ENCODE peak calls at places on chromosome 13, in ten cellular contexts. One of them, this sample, is unnamed.
A peak's percentile ranks its signal among the peaks of the same experiment; 100 is the strongest.

GRCh38 chr13:110712081-110712848 is 1.2 kb upstream of the ING1 start:
- DNase-seq in colonic mucosa: peak; percentile 86
- DNase-seq in endothelial cell of umbilical vein: peak; percentile 82
- DNase-seq in H9: peak; percentile 86
- DNase-seq in ovary: peak; percentile 84
- DNase-seq in CD8-positive, alpha-beta memory T cell: peak; percentile 86
- DNase-seq in effector memory CD4-positive, alpha-beta T cell: peak; percentile 83
- DNase-seq in endodermal cell: peak; percentile 94
- DNase-seq in OCI-LY7: peak; percentile 88
- DNase-seq in dorsolateral prefrontal cortex: peak; percentile 74
- DNase-seq in this sample: no peak

GRCh38 chr13:94063096-94063495 is 416.4 kb downstream of the DCT start:
- DNase-seq in colonic mucosa: no peak
- DNase-seq in endothelial cell of umbilical vein: no peak
- DNase-seq in H9: no peak
- DNase-seq in ovary: no peak
- DNase-seq in CD8-positive, alpha-beta memory T cell: no peak
- DNase-seq in effector memory CD4-positive, alpha-beta T cell: no peak
- DNase-seq in endodermal cell: no peak
- DNase-seq in OCI-LY7: no peak
- DNase-seq in dorsolateral prefrontal cortex: no peak
- DNase-seq in this sample: no peak

GRCh38 chr13:42762251-42762650 is 19.1 kb upstream of the FAM216B start:
- DNase-seq in colonic mucosa: no peak
- DNase-seq in endothelial cell of umbilical vein: no peak
- DNase-seq in H9: no peak
- DNase-seq in ovary: no peak
- DNase-seq in CD8-positive, alpha-beta memory T cell: no peak
- DNase-seq in effector memory CD4-positive, alpha-beta T cell: no peak
- DNase-seq in endodermal cell: no peak
- DNase-seq in OCI-LY7: no peak
- DNase-seq in dorsolateral prefrontal cortex: no peak
- DNase-seq in this sample: peak; percentile 58

GRCh38 chr13:62210951-62211350 is 795.3 kb upstream of the PCDH20 start:
- DNase-seq in colonic mucosa: no peak
- DNase-seq in endothelial cell of umbilical vein: no peak
- DNase-seq in H9: no peak
- DNase-seq in ovary: no peak
- DNase-seq in CD8-positive, alpha-beta memory T cell: no peak
- DNase-seq in effector memory CD4-positive, alpha-beta T cell: no peak
- DNase-seq in endodermal cell: no peak
- DNase-seq in OCI-LY7: no peak
- DNase-seq in dorsolateral prefrontal cortex: no peak
- DNase-seq in this sample: no peak

GRCh38 chr13:99383511-99383921 is 76.3 kb upstream of the GPR183 start:
- DNase-seq in colonic mucosa: no peak
- DNase-seq in endothelial cell of umbilical vein: no peak
- DNase-seq in H9: peak; percentile 31
- DNase-seq in ovary: no peak
- DNase-seq in CD8-positive, alpha-beta memory T cell: no peak
- DNase-seq in effector memory CD4-positive, alpha-beta T cell: no peak
- DNase-seq in endodermal cell: peak; percentile 52
- DNase-seq in OCI-LY7: no peak
- DNase-seq in dorsolateral prefrontal cortex: no peak
- DNase-seq in this sample: no peak

GRCh38 chr13:109989155-109989554 is 202.8 kb upstream of the IRS2 start:
- DNase-seq in colonic mucosa: no peak
- DNase-seq in endothelial cell of umbilical vein: no peak
- DNase-seq in H9: no peak
- DNase-seq in ovary: no peak
- DNase-seq in CD8-positive, alpha-beta memory T cell: no peak
- DNase-seq in effector memory CD4-positive, alpha-beta T cell: no peak
- DNase-seq in endodermal cell: peak; percentile 11
- DNase-seq in OCI-LY7: no peak
- DNase-seq in dorsolateral prefrontal cortex: no peak
- DNase-seq in this sample: no peak

GRCh38 chr13:39777527-39778061 is 122.1 kb downstream of the COG6 start:
- DNase-seq in colonic mucosa: no peak
- DNase-seq in endothelial cell of umbilical vein: peak; percentile 88
- DNase-seq in H9: no peak
- DNase-seq in ovary: no peak
- DNase-seq in CD8-positive, alpha-beta memory T cell: no peak
- DNase-seq in effector memory CD4-positive, alpha-beta T cell: no peak
- DNase-seq in endodermal cell: peak; percentile 59
- DNase-seq in OCI-LY7: peak; percentile 57
- DNase-seq in dorsolateral prefrontal cortex: no peak
- DNase-seq in this sample: peak; percentile 83

GRCh38 chr13:110415669-110416068 is 108.6 kb downstream of the COL4A2 start:
- DNase-seq in colonic mucosa: peak; percentile 19
- DNase-seq in endothelial cell of umbilical vein: no peak
- DNase-seq in H9: peak; percentile 61
- DNase-seq in ovary: no peak
- DNase-seq in CD8-positive, alpha-beta memory T cell: no peak
- DNase-seq in effector memory CD4-positive, alpha-beta T cell: no peak
- DNase-seq in endodermal cell: peak; percentile 80
- DNase-seq in OCI-LY7: no peak
- DNase-seq in dorsolateral prefrontal cortex: no peak
- DNase-seq in this sample: peak; percentile 62

DNA sequence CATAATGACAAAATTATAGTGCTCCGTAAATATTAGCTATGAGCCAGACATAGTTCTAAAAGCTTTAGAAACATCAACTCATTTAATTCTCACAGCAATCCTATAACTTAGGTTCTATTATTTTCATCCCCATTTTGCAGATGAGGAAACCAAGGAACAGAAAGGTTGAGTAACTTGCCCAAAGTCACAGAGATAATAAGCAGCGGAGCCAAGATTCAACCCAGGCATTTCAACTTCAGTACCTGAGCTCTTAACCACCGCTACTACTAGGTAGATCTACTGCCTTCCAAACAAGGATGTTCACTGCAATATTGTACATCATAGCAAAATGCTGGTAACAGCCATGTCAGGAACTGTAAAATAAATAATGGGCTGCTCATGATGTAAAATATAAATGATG is 39.9 kb downstream of the ELF1 start:
- DNase-seq in colonic mucosa: no peak
- DNase-seq in endothelial cell of umbilical vein: peak; percentile 13
- DNase-seq in H9: no peak
- DNase-seq in ovary: no peak
- DNase-seq in CD8-positive, alpha-beta memory T cell: no peak
- DNase-seq in effector memory CD4-positive, alpha-beta T cell: no peak
- DNase-seq in endodermal cell: no peak
- DNase-seq in OCI-LY7: peak; percentile 50
- DNase-seq in dorsolateral prefrontal cortex: no peak
- DNase-seq in this sample: no peak
- H3K27ac ChIP-seq in colonic mucosa: no peak overlapping the region
- H3K27ac ChIP-seq in endothelial cell of umbilical vein: no peak overlapping the region
- H3K27ac ChIP-seq in H9: no peak overlapping the region
- H3K27ac ChIP-seq in ovary: no peak overlapping the region
- H3K27ac ChIP-seq in CD8-positive, alpha-beta memory T cell: no peak overlapping the region
- H3K27ac ChIP-seq in effector memory CD4-positive, alpha-beta T cell: peak overlapping the region; percentile 87
- H3K27ac ChIP-seq in endodermal cell: no peak overlapping the region
- H3K27ac ChIP-seq in OCI-LY7: peak overlapping the region; percentile 89
- H3K27ac ChIP-seq in dorsolateral prefrontal cortex: no peak overlapping the region
- H3K27ac ChIP-seq in this sample: no peak overlapping the region

GRCh38 chr13:113548171-113548641 is 36.3 kb upstream of the TFDP1 start:
- DNase-seq in colonic mucosa: peak; percentile 15
- DNase-seq in endothelial cell of umbilical vein: no peak
- DNase-seq in H9: peak; percentile 19
- DNase-seq in ovary: no peak
- DNase-seq in CD8-positive, alpha-beta memory T cell: no peak
- DNase-seq in effector memory CD4-positive, alpha-beta T cell: no peak
- DNase-seq in endodermal cell: peak; percentile 43
- DNase-seq in OCI-LY7: no peak
- DNase-seq in dorsolateral prefrontal cortex: no peak
- DNase-seq in this sample: no peak

GRCh38 chr13:113548778-113549621 is 35.6 kb upstream of the TFDP1 start:
- DNase-seq in colonic mucosa: peak; percentile 14
- DNase-seq in endothelial cell of umbilical vein: no peak
- DNase-seq in H9: no peak
- DNase-seq in ovary: no peak
- DNase-seq in CD8-positive, alpha-beta memory T cell: no peak
- DNase-seq in effector memory CD4-positive, alpha-beta T cell: no peak
- DNase-seq in endodermal cell: peak; percentile 47
- DNase-seq in OCI-LY7: no peak
- DNase-seq in dorsolateral prefrontal cortex: no peak
- DNase-seq in this sample: no peak

GRCh38 chr13:113546571-113547247 is 37.8 kb upstream of the TFDP1 start:
- DNase-seq in colonic mucosa: no peak
- DNase-seq in endothelial cell of umbilical vein: peak; percentile 73
- DNase-seq in H9: no peak
- DNase-seq in ovary: no peak
- DNase-seq in CD8-positive, alpha-beta memory T cell: no peak
- DNase-seq in effector memory CD4-positive, alpha-beta T cell: no peak
- DNase-seq in endodermal cell: no peak
- DNase-seq in OCI-LY7: no peak
- DNase-seq in dorsolateral prefrontal cortex: no peak
- DNase-seq in this sample: no peak

GRCh38 chr13:113545931-113546516 is 38.5 kb upstream of the TFDP1 start:
- DNase-seq in colonic mucosa: no peak
- DNase-seq in endothelial cell of umbilical vein: peak; percentile 26
- DNase-seq in H9: peak; percentile 19
- DNase-seq in ovary: no peak
- DNase-seq in CD8-positive, alpha-beta memory T cell: no peak
- DNase-seq in effector memory CD4-positive, alpha-beta T cell: no peak
- DNase-seq in endodermal cell: no peak
- DNase-seq in OCI-LY7: no peak
- DNase-seq in dorsolateral prefrontal cortex: no peak
- DNase-seq in this sample: no peak

DNA sequence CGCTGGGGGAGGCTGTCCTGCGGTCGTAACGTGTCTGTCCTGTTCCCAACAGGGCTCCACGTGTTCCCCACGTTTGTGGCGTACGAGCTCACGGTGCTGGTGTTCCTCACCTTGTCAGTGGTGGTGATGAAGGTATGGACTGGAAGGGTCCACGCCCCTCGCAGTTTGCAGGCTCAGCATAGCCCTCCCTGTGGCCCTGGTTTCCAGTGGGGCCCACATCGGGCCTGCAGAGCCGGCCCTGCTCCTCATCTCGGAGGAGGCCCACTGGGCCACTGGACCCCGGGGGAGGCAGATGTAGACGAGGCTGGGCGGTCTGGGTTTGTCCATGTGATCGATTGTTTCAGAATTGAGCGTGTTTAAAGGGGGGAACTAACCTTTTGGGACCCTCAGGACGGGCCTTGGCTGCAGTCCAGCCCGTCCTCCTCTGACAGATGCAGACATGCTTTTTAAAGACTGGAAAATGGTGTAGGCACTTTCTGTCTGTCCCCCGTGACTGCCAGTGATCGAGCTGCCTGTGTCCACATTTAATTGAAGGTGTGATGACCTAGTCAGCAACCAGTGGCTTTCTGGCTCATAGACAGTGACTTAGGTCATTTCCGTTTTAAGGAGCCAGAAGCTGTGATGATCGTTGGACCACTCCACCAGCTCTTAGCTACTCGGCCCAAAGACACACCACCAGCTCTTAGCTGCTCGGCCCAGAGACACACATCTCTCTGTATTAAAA is 37.1 kb upstream of the TFDP1 start:
- DNase-seq in colonic mucosa: peak; percentile 16
- DNase-seq in endothelial cell of umbilical vein: peak; percentile 21
- DNase-seq in H9: no peak
- DNase-seq in ovary: no peak
- DNase-seq in CD8-positive, alpha-beta memory T cell: no peak
- DNase-seq in effector memory CD4-positive, alpha-beta T cell: no peak
- DNase-seq in endodermal cell: peak; percentile 22
- DNase-seq in OCI-LY7: no peak
- DNase-seq in dorsolateral prefrontal cortex: no peak
- DNase-seq in this sample: no peak
- H3K27ac ChIP-seq in colonic mucosa: no peak overlapping the region
- H3K27ac ChIP-seq in endothelial cell of umbilical vein: peak overlapping the region; percentile 78
- H3K27ac ChIP-seq in H9: no peak overlapping the region
- H3K27ac ChIP-seq in ovary: no peak overlapping the region
- H3K27ac ChIP-seq in CD8-positive, alpha-beta memory T cell: no peak overlapping the region
- H3K27ac ChIP-seq in effector memory CD4-positive, alpha-beta T cell: no peak overlapping the region
- H3K27ac ChIP-seq in endodermal cell: no peak overlapping the region
- H3K27ac ChIP-seq in OCI-LY7: no peak overlapping the region
- H3K27ac ChIP-seq in dorsolateral prefrontal cortex: no peak overlapping the region
- H3K27ac ChIP-seq in this sample: no peak overlapping the region

DNA sequence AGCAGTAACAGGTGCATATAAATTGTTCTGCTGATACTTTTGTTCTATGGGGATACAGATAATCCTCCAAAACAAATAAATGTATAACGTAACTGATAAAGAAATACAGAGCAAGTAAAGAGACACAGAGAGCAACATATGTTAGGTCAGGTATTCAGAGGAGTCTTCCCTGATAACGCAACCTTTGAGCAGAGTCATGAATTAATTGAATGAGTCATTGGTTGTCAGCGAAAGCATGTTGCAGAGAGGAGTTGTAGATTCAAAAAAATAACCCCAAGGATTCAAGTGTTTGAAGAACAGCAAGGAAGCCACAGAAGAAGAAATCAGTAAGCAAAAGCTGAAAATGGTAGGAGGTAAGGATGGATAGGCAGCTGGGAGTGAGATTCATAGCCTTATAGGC is 245.2 kb downstream of the TBC1D4 start:
- DNase-seq in colonic mucosa: no peak
- DNase-seq in endothelial cell of umbilical vein: no peak
- DNase-seq in H9: no peak
- DNase-seq in ovary: no peak
- DNase-seq in CD8-positive, alpha-beta memory T cell: no peak
- DNase-seq in effector memory CD4-positive, alpha-beta T cell: no peak
- DNase-seq in endodermal cell: no peak
- DNase-seq in OCI-LY7: no peak
- DNase-seq in dorsolateral prefrontal cortex: no peak
- DNase-seq in this sample: no peak
- H3K27ac ChIP-seq in colonic mucosa: no peak overlapping the region
- H3K27ac ChIP-seq in endothelial cell of umbilical vein: no peak overlapping the region
- H3K27ac ChIP-seq in H9: no peak overlapping the region
- H3K27ac ChIP-seq in ovary: no peak overlapping the region
- H3K27ac ChIP-seq in CD8-positive, alpha-beta memory T cell: no peak overlapping the region
- H3K27ac ChIP-seq in effector memory CD4-positive, alpha-beta T cell: no peak overlapping the region
- H3K27ac ChIP-seq in endodermal cell: no peak overlapping the region
- H3K27ac ChIP-seq in OCI-LY7: no peak overlapping the region
- H3K27ac ChIP-seq in dorsolateral prefrontal cortex: no peak overlapping the region
- H3K27ac ChIP-seq in this sample: no peak overlapping the region

GRCh38 chr13:28326081-28326480 is 168.8 kb downstream of the FLT1 start:
- DNase-seq in colonic mucosa: no peak
- DNase-seq in endothelial cell of umbilical vein: no peak
- DNase-seq in H9: no peak
- DNase-seq in ovary: no peak
- DNase-seq in CD8-positive, alpha-beta memory T cell: no peak
- DNase-seq in effector memory CD4-positive, alpha-beta T cell: no peak
- DNase-seq in endodermal cell: no peak
- DNase-seq in OCI-LY7: no peak
- DNase-seq in dorsolateral prefrontal cortex: no peak
- DNase-seq in this sample: no peak

GRCh38 chr13:28325022-28325421 is 169.9 kb downstream of the FLT1 start:
- DNase-seq in colonic mucosa: no peak
- DNase-seq in endothelial cell of umbilical vein: no peak
- DNase-seq in H9: no peak
- DNase-seq in ovary: no peak
- DNase-seq in CD8-positive, alpha-beta memory T cell: no peak
- DNase-seq in effector memory CD4-positive, alpha-beta T cell: no peak
- DNase-seq in endodermal cell: no peak
- DNase-seq in OCI-LY7: no peak
- DNase-seq in dorsolateral prefrontal cortex: no peak
- DNase-seq in this sample: no peak

GRCh38 chr13:28327761-28328607 is 166.9 kb downstream of the FLT1 start:
- DNase-seq in colonic mucosa: no peak
- DNase-seq in endothelial cell of umbilical vein: no peak
- DNase-seq in H9: no peak
- DNase-seq in ovary: no peak
- DNase-seq in CD8-positive, alpha-beta memory T cell: no peak
- DNase-seq in effector memory CD4-positive, alpha-beta T cell: no peak
- DNase-seq in endodermal cell: no peak
- DNase-seq in OCI-LY7: no peak
- DNase-seq in dorsolateral prefrontal cortex: no peak
- DNase-seq in this sample: no peak

GRCh38 chr13:28333204-28333900 is 161.6 kb downstream of the FLT1 start:
- DNase-seq in colonic mucosa: no peak
- DNase-seq in endothelial cell of umbilical vein: peak; percentile 63
- DNase-seq in H9: no peak
- DNase-seq in ovary: no peak
- DNase-seq in CD8-positive, alpha-beta memory T cell: no peak
- DNase-seq in effector memory CD4-positive, alpha-beta T cell: no peak
- DNase-seq in endodermal cell: no peak
- DNase-seq in OCI-LY7: no peak
- DNase-seq in dorsolateral prefrontal cortex: no peak
- DNase-seq in this sample: no peak

DNA sequence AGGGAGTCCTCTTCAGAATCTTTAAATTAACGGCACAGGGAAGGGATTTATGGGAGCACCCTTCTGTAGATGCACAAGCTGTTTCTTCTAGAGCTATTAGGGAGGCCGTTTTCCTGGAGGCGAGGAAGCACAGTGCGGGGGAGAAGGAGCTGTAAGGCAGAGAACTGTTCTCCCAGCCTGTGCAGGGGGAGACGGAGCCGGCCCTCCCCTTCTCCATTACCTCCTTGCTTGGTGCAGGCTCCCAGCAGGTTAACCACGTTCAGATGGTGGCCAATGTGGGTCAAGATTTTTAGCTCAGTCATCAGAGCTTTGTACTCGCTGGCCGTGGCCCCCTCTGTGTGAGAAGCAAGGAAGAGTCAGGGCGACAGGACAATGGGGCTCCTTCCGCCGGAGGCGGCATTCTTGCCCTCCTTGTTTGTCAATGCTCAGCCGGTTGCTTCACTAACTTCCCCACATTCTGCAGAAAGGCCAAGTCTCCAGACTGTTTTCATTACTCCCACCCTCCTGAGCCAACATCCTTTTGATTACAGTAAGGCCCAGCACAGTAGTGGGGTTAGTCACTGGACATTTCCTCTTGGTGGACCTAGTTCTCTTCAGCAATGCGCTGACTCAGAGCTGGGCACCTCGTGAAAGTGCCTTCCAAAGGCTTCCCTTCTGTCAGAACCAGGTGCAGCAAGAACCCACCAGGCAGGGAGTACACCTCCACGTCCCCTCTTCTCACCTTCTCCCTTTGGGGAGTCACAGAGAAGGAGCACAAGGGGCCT is 165.4 kb downstream of the FLT1 start:
- DNase-seq in colonic mucosa: no peak
- DNase-seq in endothelial cell of umbilical vein: peak; percentile 99
- DNase-seq in H9: no peak
- DNase-seq in ovary: peak; percentile 11
- DNase-seq in CD8-positive, alpha-beta memory T cell: no peak
- DNase-seq in effector memory CD4-positive, alpha-beta T cell: no peak
- DNase-seq in endodermal cell: no peak
- DNase-seq in OCI-LY7: no peak
- DNase-seq in dorsolateral prefrontal cortex: no peak
- DNase-seq in this sample: no peak
- H3K27ac ChIP-seq in colonic mucosa: no peak overlapping the region
- H3K27ac ChIP-seq in endothelial cell of umbilical vein: peak overlapping the region; percentile 98
- H3K27ac ChIP-seq in H9: no peak overlapping the region
- H3K27ac ChIP-seq in ovary: no peak overlapping the region
- H3K27ac ChIP-seq in CD8-positive, alpha-beta memory T cell: no peak overlapping the region
- H3K27ac ChIP-seq in effector memory CD4-positive, alpha-beta T cell: no peak overlapping the region
- H3K27ac ChIP-seq in endodermal cell: no peak overlapping the region
- H3K27ac ChIP-seq in OCI-LY7: no peak overlapping the region
- H3K27ac ChIP-seq in dorsolateral prefrontal cortex: no peak overlapping the region
- H3K27ac ChIP-seq in this sample: no peak overlapping the region

This sample was measured in epithelial cell of prostate.